ENCODE peak calls at places on chromosome 18, in five cellular contexts. A is neural progenitor cell, P is HCT116, B is hepatocyte, V is GM23338. H is an unnamed sample.

GRCh38 chr18:9943311-9943710 is 29.5 kb downstream of the VAPA start:
- DNase-seq in A (no peak), P (no peak), V (no peak), B (no peak), H (no peak)

GRCh38 chr18:47345291-47345690 is 93.8 kb upstream of the SKOR2 start:
- DNase-seq in A (no peak), P (no peak), V (no peak), B (no peak), H (no peak)

GRCh38 chr18:23106575-23106974 is 28.7 kb upstream of the CABLES1 start:
- DNase-seq in B (peak; percentile 83), A (no peak), P (peak; percentile 88), V (no peak), H (peak; percentile 95)

GRCh38 chr18:37248281-37248680 is 317.3 kb downstream of the CELF4 start:
- DNase-seq in B (no peak), P (no peak), V (no peak), A (no peak), H (no peak)

GRCh38 chr18:30945769-30946168 is 96.8 kb downstream of the DSC3 start:
- DNase-seq in V (no peak), B (no peak), A (peak; percentile 7), P (no peak), H (no peak)

GRCh38 chr18:183769-184168 is 25.4 kb downstream of the USP14 start:
- DNase-seq in V (no peak), B (no peak), A (no peak), P (no peak), H (peak; percentile 40)

GRCh38 chr18:59783138-59783537 is 85.9 kb upstream of the CCBE1 start:
- DNase-seq in V (peak; percentile 83), B (peak; percentile 64), P (peak; percentile 85), A (peak; percentile 65), H (peak; percentile 71)

GRCh38 chr18:45688113-45688512 is 35.9 kb upstream of the SLC14A1 start:
- DNase-seq in V (no peak), B (no peak), A (no peak), P (no peak), H (peak; percentile 23)

GRCh38 chr18:23203891-23204432 is 68.7 kb downstream of the CABLES1 start:
- DNase-seq in B (no peak), P (no peak), V (no peak), A (no peak), H (no peak)

GRCh38 chr18:69400976-69401474 is 337 bp downstream of the DOK6 start:
- DNase-seq in B (no peak), P (no peak), A (peak; percentile 69), V (peak; percentile 59), H (peak; percentile 63)

GRCh38 chr18:77130229-77131099 is 2.1 kb downstream of the MBP start:
- DNase-seq in V (no peak), A (no peak), P (no peak), B (no peak), H (no peak)

GRCh38 chr18:48922203-48922800 is 28.5 kb downstream of the SMAD7 start:
- DNase-seq in V (no peak), P (no peak), A (peak; percentile 1), B (no peak), H (peak; percentile 21)

GRCh38 chr18:46675112-46675511 is 18.1 kb upstream of the LOXHD1 start:
- DNase-seq in V (no peak), A (no peak), P (no peak), B (no peak), H (no peak)

GRCh38 chr18:36247036-36247435 is 50.5 kb upstream of the FHOD3 start:
- DNase-seq in A (no peak), P (no peak), B (no peak), V (peak; percentile 10), H (peak; percentile 9)

GRCh38 chr18:76212958-76213357 is 282.1 kb downstream of the ZNF516 start:
- DNase-seq in V (peak; percentile 9), B (no peak), P (no peak), A (peak; percentile 60), H (no peak)

GRCh38 chr18:44792456-44793080 is 111.9 kb downstream of the SETBP1 start:
- DNase-seq in A (no peak), V (no peak), P (no peak), B (no peak), H (peak; percentile 50)

GRCh38 chr18:50802133-50802532 is 17.7 kb downstream of the MRO start:
- DNase-seq in P (no peak), B (no peak), A (no peak), V (peak; percentile 32), H (no peak)

GRCh38 chr18:23073996-23074606 is 61.2 kb upstream of the CABLES1 start:
- DNase-seq in P (no peak), A (no peak), B (no peak), V (no peak), H (peak; percentile 32)

GRCh38 chr18:8694891-8695290 is 10.5 kb upstream of the MTCL1 start:
- DNase-seq in V (no peak), P (no peak), A (no peak), B (no peak), H (no peak)

GRCh38 chr18:66993492-66993891 is 389.6 kb upstream of the CDH19 start:
- DNase-seq in A (no peak), P (no peak), B (peak; percentile 42), V (peak; percentile 46), H (no peak)

GRCh38 chr18:55100817-55101457 is 141.7 kb upstream of the CCDC68 start:
- DNase-seq in B (peak; percentile 51), P (peak; percentile 12), V (no peak), A (no peak), H (peak; percentile 63)
- TF ChIP-seq EZH2phosphoT487 in B (no peak), P (no peak), V (no peak), A (no peak), H (no peak)

GRCh38 chr18:41126541-41127235 is 828.3 kb upstream of the PIK3C3 start:
- DNase-seq in B (no peak), P (no peak), A (no peak), V (no peak), H (peak; percentile 79)
- H2AFZ ChIP-seq in B (peak overlapping the region; percentile 33), P (no peak overlapping the region), A (no peak overlapping the region), V (no peak overlapping the region), H (peak overlapping the region; percentile 30)

GRCh38 chr18:58657494-58657893 is 13.8 kb upstream of the MALT1 start:
- DNase-seq in V (no peak), P (no peak), B (no peak), A (no peak), H (no peak)
- H3K4me3 ChIP-seq in V (no peak overlapping the region), P (no peak overlapping the region), B (no peak overlapping the region), A (no peak overlapping the region), H (no peak overlapping the region)

DNA sequence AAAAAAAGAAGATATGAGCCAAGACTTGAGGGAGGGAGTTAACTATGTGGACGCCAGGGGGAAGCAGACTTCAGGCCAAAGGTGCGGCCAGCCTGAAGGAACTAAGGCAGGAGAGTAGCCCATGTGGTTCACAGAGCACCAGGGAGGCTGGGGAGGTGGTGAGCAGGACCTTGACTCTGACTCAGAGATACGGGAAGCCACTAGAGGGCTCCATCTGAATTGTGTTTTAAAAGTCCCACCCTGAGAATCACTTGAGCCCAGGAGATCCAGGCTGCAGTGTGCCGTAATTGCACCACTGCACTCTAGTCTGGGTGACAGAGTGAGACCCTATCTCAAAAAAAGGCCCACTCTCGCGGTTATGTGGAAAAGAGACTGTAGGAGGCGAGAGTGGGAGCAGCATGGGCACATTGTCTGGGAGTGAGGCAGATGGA is 12.3 kb downstream of the CEP192 start:
- DNase-seq in P (peak; percentile 78), A (peak; percentile 54), V (peak; percentile 94), B (peak; percentile 82), H (peak; percentile 70)
- TF ChIP-seq EZH2phosphoT487 in P (no peak), A (no peak), V (no peak), B (no peak), H (no peak)

GRCh38 chr18:39752351-39752750 is 2186.8 kb upstream of the CELF4 start:
- DNase-seq in A (peak; percentile 45), V (no peak), B (no peak), P (no peak), H (no peak)
- H2AFZ ChIP-seq in A (no peak overlapping the region), V (no peak overlapping the region), B (no peak overlapping the region), P (no peak overlapping the region), H (no peak overlapping the region)

GRCh38 chr18:4119127-4119648 is 335.9 kb downstream of the DLGAP1 start:
- DNase-seq in B (no peak), V (peak; percentile 95), P (no peak), A (peak; percentile 82), H (no peak)
- H3K4me3 ChIP-seq in B (no peak overlapping the region), V (peak overlapping the region; percentile 11), P (no peak overlapping the region), A (peak overlapping the region; percentile 4), H (no peak overlapping the region)

H was measured in GM23248.